ENCODE peak calls at places on chromosomes 12 and 14, in ten cellular contexts. D is heart left ventricle, J is MCF 10A, P is fibroblast of lung, X is omental fat pad, K is type B pancreatic cell, A is endothelial cell, F is HFF-Myc, S is brain microvascular endothelial cell, R is ascending aorta. N is an unnamed sample.

GRCh38 chr14:64683264-64683663 is 21.0 kb upstream of the PLEKHG3 start:
- DNase-seq in D (no peak), J (no peak), P (no peak), X (no peak), K (no peak), A (no peak), F (no peak), S (no peak), R (no peak), N (no peak)

GRCh38 chr12:130838284-130838950 is 633 bp downstream of the STX2 start:
- DNase-seq in D (peak), J (peak), P (peak), X (no peak), K (no peak), A (peak), F (no peak), S (peak), R (no peak), N (peak)

GRCh38 chr14:38138581-38139138 is 69.0 kb upstream of the SSTR1 start:
- DNase-seq in D (no peak), J (peak), P (peak), X (no peak), K (no peak), A (no peak), F (no peak), S (no peak), R (no peak), N (no peak)

GRCh38 chr12:88401153-88401552 is 179.1 kb downstream of the KITLG start:
- DNase-seq in D (no peak), J (peak), P (peak), X (no peak), K (no peak), A (no peak), F (no peak), S (peak), R (no peak), N (no peak)

GRCh38 chr12:88876867-88877266 is 296.6 kb upstream of the KITLG start:
- DNase-seq in D (no peak), J (peak), P (peak), X (no peak), K (no peak), A (no peak), F (no peak), S (no peak), R (no peak), N (no peak)

GRCh38 chr14:32576088-32576795 is 247.1 kb downstream of the AKAP6 start:
- DNase-seq in D (peak), J (peak), P (peak), X (no peak), K (no peak), A (peak), F (peak), S (peak), R (no peak), N (peak)

GRCh38 chr14:73722581-73722980 is 8.4 kb upstream of the PNMA1 start:
- DNase-seq in D (no peak), J (no peak), P (peak), X (no peak), K (no peak), A (no peak), F (no peak), S (no peak), R (no peak), N (no peak)

GRCh38 chr14:37210448-37210847 is 12.7 kb downstream of the MIPOL1 start:
- DNase-seq in D (no peak), J (no peak), P (no peak), X (no peak), K (no peak), A (no peak), F (no peak), S (no peak), R (no peak), N (no peak)

GRCh38 chr12:92506891-92507290 is 195.9 kb upstream of the PLEKHG7 start:
- DNase-seq in D (no peak), J (no peak), P (no peak), X (no peak), K (no peak), A (no peak), F (no peak), S (no peak), R (no peak), N (no peak)

GRCh38 chr14:90602088-90602687 is 205.4 kb downstream of the CALM1 start:
- DNase-seq in D (no peak), J (no peak), P (no peak), X (no peak), K (no peak), A (no peak), F (no peak), S (no peak), R (no peak), N (no peak)

GRCh38 chr14:98997526-98998205 is 274.3 kb downstream of the BCL11B start:
- DNase-seq in D (no peak), J (no peak), P (no peak), X (no peak), K (no peak), A (no peak), F (no peak), S (no peak), R (no peak), N (no peak)

GRCh38 chr12:78035913-78036658 is 205.4 kb downstream of the NAV3 start:
- DNase-seq in D (no peak), J (no peak), P (peak), X (no peak), K (no peak), A (peak), F (no peak), S (no peak), R (no peak), N (no peak)

GRCh38 chr12:53862831-53863230 is 75.8 kb upstream of the HOXC13 start:
- DNase-seq in D (no peak), J (no peak), P (no peak), X (no peak), K (no peak), A (no peak), F (no peak), S (no peak), R (no peak), N (no peak)

GRCh38 chr14:24369907-24370687 is 2.1 kb downstream of the NFATC4 start:
- DNase-seq in D (no peak), J (no peak), P (no peak), X (no peak), K (no peak), A (no peak), F (no peak), S (no peak), R (no peak), N (no peak)

GRCh38 chr14:32205554-32205953 is 2.5 kb upstream of the RNU6-8 start:
- DNase-seq in D (no peak), J (no peak), P (no peak), X (no peak), K (no peak), A (no peak), F (no peak), S (no peak), R (no peak), N (no peak)

GRCh38 chr12:22477166-22477893 is 67.0 kb downstream of the C2CD5 start:
- DNase-seq in D (no peak), J (peak), P (peak), X (no peak), K (no peak), A (no peak), F (peak), S (peak), R (no peak), N (no peak)

GRCh38 chr12:92544321-92544720 is 158.5 kb upstream of the PLEKHG7 start:
- DNase-seq in D (no peak), J (no peak), P (no peak), X (no peak), K (no peak), A (no peak), F (no peak), S (no peak), R (no peak), N (no peak)

GRCh38 chr14:62706217-62706616 is 339.0 kb downstream of the KCNH5 start:
- DNase-seq in D (no peak), J (no peak), P (peak), X (no peak), K (no peak), A (no peak), F (no peak), S (no peak), R (no peak), N (no peak)

GRCh38 chr12:82593901-82594396 is 92.8 kb upstream of the TMTC2 start:
- DNase-seq in D (no peak), J (no peak), P (no peak), X (no peak), K (no peak), A (no peak), F (no peak), S (no peak), R (no peak), N (no peak)

GRCh38 chr12:39441963-39442894 is 691 bp downstream of the KIF21A start:
- DNase-seq in D (peak), J (peak), P (peak), X (no peak), K (peak), A (peak), F (no peak), S (peak), R (no peak), N (peak)

GRCh38 chr14:28773917-28774691 is 7.5 kb downstream of the FOXG1 start:
- DNase-seq in D (no peak), J (no peak), P (peak), X (no peak), K (no peak), A (peak), F (no peak), S (no peak), R (no peak), N (no peak)

GRCh38 chr12:46941981-46942380 is 116.2 kb upstream of the SLC38A4 start:
- DNase-seq in D (no peak), J (no peak), P (no peak), X (no peak), K (no peak), A (no peak), F (no peak), S (no peak), R (no peak), N (no peak)

GRCh38 chr12:8829621-8830020 is 7.2 kb downstream of the A2ML1 start:
- DNase-seq in D (no peak), J (no peak), P (no peak), X (no peak), K (no peak), A (no peak), F (no peak), S (no peak), R (no peak), N (no peak)

GRCh38 chr14:99042376-99043257 is 229.4 kb downstream of the BCL11B start:
- DNase-seq in D (no peak), J (no peak), P (no peak), X (no peak), K (no peak), A (no peak), F (no peak), S (no peak), R (no peak), N (no peak)

GRCh38 chr12:47340391-47341015 is 260.7 kb upstream of the AMIGO2 start:
- DNase-seq in D (no peak), J (no peak), P (peak), X (no peak), K (no peak), A (no peak), F (no peak), S (no peak), R (no peak), N (no peak)

GRCh38 chr14:104931771-104932675 is 7.3 kb downstream of the PLD4 start:
- DNase-seq in D (no peak), J (no peak), P (peak), X (no peak), K (no peak), A (peak), F (no peak), S (no peak), R (no peak), N (no peak)

GRCh38 chr14:88013750-88014349 is 8.9 kb downstream of the GPR65 start:
- DNase-seq in D (peak), J (peak), P (peak), X (peak), K (no peak), A (peak), F (peak), S (peak), R (peak), N (peak)

GRCh38 chr12:80188566-80188965 is 89.2 kb downstream of the OTOGL start:
- DNase-seq in D (no peak), J (no peak), P (peak), X (no peak), K (no peak), A (no peak), F (no peak), S (no peak), R (no peak), N (no peak)

GRCh38 chr12:124422142-124422569 is 127.3 kb downstream of the RFLNA start:
- DNase-seq in D (no peak), J (peak), P (no peak), X (no peak), K (no peak), A (no peak), F (no peak), S (no peak), R (no peak), N (no peak)

GRCh38 chr14:94571950-94572349 is 9.3 kb upstream of the SERPINA5 start:
- DNase-seq in D (no peak), J (peak), P (peak), X (peak), K (no peak), A (no peak), F (no peak), S (peak), R (no peak), N (no peak)

GRCh38 chr14:29584992-29585391 is 342.7 kb downstream of the PRKD1 start:
- DNase-seq in D (peak), J (peak), P (peak), X (no peak), K (no peak), A (no peak), F (peak), S (peak), R (no peak), N (no peak)

GRCh38 chr12:103751600-103751999 is 89.4 kb downstream of the NT5DC3 start:
- DNase-seq in D (no peak), J (no peak), P (no peak), X (no peak), K (no peak), A (no peak), F (no peak), S (no peak), R (no peak), N (no peak)

GRCh38 chr12:113185180-113186032 is at the start of the genes DDX54 and RITA1:
- DNase-seq in D (peak), J (peak), P (peak), X (peak), K (peak), A (peak), F (no peak), S (peak), R (no peak), N (peak)

GRCh38 chr12:632102-632696 is 31.0 kb downstream of the NINJ2 start:
- DNase-seq in D (no peak), J (peak), P (peak), X (no peak), K (no peak), A (no peak), F (peak), S (peak), R (no peak), N (no peak)

GRCh38 chr14:88553886-88554457 is 835 bp downstream of the PTPN21 start:
- DNase-seq in D (peak), J (peak), P (peak), X (no peak), K (no peak), A (no peak), F (no peak), S (no peak), R (no peak), N (no peak)

GRCh38 chr14:81784084-81784483 is 250.4 kb upstream of the SEL1L start:
- DNase-seq in D (no peak), J (peak), P (no peak), X (no peak), K (no peak), A (no peak), F (no peak), S (no peak), R (peak), N (no peak)

DNA sequence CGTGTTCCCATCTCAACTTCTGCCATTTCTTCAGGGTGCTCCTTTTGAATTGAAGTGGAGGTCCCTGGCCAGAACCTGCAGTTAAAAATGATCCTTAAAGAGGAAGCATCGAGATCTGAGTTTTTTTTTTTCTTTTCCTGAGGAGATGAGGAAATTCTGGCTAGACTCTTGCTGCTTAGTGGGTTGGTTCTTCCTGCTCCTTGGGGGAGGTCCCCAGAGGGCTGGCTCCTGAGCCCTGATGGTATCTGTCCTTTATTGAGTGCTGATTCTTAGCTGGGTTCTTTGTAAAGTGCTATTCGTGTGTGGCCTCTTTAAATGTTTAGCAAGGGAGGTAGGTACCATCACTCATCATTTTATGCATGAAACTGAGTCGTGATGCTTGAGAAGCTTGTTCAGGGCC is 11.7 kb downstream of the PELI2 start:
- DNase-seq in D (peak), J (no peak), P (no peak), X (no peak), K (no peak), A (no peak), F (no peak), S (no peak), R (no peak), N (no peak)
- TF ChIP-seq CTCF in D (no peak), J (no peak), P (no peak), X (no peak), K (no peak), A (no peak), F (no peak), S (no peak), R (no peak), N (no peak)

DNA sequence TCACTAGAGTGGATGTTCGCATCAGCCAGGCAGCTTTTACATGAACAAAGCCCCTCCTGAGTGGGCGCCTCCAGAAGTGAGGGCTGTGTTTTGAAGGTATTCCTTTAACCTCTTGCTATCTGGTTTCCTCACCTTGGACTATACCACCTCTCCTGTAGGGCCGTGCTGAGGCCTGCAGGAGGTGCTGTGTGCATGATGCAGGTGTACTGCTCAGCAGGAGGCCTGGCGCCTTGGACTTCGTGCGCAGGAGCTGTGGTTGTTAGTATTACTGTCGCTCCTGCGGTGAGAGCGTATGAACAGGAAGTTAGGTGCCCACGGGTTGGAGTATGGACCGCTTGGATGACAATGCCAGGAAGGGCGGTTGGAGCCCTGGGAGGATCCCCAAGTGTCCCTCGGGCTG is 130.7 kb downstream of the TSPAN9 start:
- DNase-seq in D (no peak), J (peak), P (no peak), X (no peak), K (no peak), A (no peak), F (no peak), S (no peak), R (no peak), N (peak)
- TF ChIP-seq CTCF in D (peak), J (peak), P (peak), X (no peak), K (no peak), A (no peak), F (peak), S (peak), R (no peak), N (no peak)

GRCh38 chr14:68718033-68718725 is 74.7 kb downstream of the ZFP36L1 start:
- DNase-seq in D (no peak), J (peak), P (no peak), X (no peak), K (no peak), A (no peak), F (no peak), S (no peak), R (no peak), N (peak)

GRCh38 chr14:68713782-68714181 is 79.1 kb downstream of the ZFP36L1 start:
- DNase-seq in D (no peak), J (no peak), P (no peak), X (no peak), K (no peak), A (no peak), F (no peak), S (no peak), R (no peak), N (no peak)

GRCh38 chr14:68712703-68713370 is 80.0 kb downstream of the ZFP36L1 start:
- DNase-seq in D (no peak), J (no peak), P (no peak), X (no peak), K (no peak), A (no peak), F (no peak), S (no peak), R (no peak), N (no peak)

GRCh38 chr14:68716698-68717097 is 76.2 kb downstream of the ZFP36L1 start:
- DNase-seq in D (no peak), J (no peak), P (no peak), X (no peak), K (no peak), A (no peak), F (no peak), S (no peak), R (no peak), N (no peak)

DNA sequence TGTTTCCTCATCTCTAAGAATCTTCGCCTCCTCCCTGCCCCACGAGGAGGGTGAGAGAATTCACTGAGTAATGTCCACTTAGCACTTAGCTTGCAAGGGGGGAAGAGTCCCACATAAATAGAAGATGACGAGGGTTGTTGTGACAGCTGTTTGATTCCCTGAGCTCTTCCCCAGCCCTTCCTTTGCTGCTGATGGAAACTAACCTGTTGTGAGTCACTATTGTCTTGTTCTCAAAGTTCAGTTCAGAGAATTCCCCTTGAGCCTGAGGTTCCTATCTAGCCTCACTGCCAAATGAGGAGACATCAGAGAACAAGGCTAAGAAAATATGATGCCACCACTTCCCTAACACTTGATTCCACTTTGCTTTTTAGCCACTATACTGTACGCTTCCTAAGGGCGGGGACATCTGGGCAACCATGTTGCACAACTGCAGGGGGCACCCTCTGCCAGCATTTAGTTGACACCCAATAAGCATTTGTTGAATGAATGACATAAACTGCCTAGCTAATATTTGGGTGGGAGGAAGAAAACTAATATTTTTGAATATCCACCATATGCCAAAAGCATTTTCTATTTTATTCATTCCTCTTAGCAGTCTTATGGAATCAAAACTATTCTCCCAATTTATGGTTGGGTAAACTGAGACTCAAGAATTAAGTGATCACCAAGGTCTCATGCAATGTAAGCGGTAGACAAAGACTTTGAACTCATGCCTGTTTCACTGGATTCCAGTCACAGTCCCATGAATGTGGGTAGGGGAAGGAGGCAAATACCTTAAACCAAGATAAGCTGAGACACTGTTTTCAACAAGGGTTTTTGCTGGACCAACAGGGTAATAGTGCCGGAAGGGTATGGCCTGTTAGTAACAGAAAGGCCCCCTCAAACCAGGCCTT is 77.6 kb downstream of the ZFP36L1 start:
- DNase-seq in D (no peak), J (peak), P (peak), X (no peak), K (no peak), A (no peak), F (no peak), S (peak), R (no peak), N (peak)
- TF ChIP-seq CTCF in D (no peak), J (no peak), P (no peak), X (no peak), K (peak), A (no peak), F (no peak), S (peak), R (no peak), N (peak)

GRCh38 chr12:26524862-26525465 is 308.0 kb downstream of the ITPR2 start:
- DNase-seq in D (no peak), J (peak), P (peak), X (no peak), K (no peak), A (no peak), F (no peak), S (peak), R (no peak), N (peak)
- TF ChIP-seq CTCF in D (peak), J (peak), P (peak), X (no peak), K (peak), A (peak), F (peak), S (peak), R (peak), N (peak)

GRCh38 chr12:106251636-106252035 is 3.8 kb upstream of the CKAP4 start:
- DNase-seq in D (no peak), J (no peak), P (peak), X (no peak), K (no peak), A (no peak), F (peak), S (no peak), R (no peak), N (no peak)
- TF ChIP-seq CTCF in D (no peak), J (no peak), P (no peak), X (no peak), K (peak), A (no peak), F (no peak), S (peak), R (no peak), N (no peak)